ENCODE peak calls at places on chromosome 5, in seven cellular contexts. W is stimulated activated CD8-positive, alpha-beta memory T cell treated with anti-CD3 and anti-CD28 coated beads, Interleukin-2, amount 100 ng/mL, for 48 hours; U is A172; Z is GM10248; R is hypothalamus; P is T-helper 2 cell; Y is cardiac fibroblast. I is an unnamed sample.

GRCh38 chr5:57338068-57338848 is 144.4 kb downstream of the ACTBL2 start:
- DNase-seq in W (no peak), U (peak), Z (peak), R (no peak), P (no peak), Y (peak), I (no peak)

GRCh38 chr5:96257904-96258303 is 175.1 kb downstream of the PCSK1 start:
- DNase-seq in W (no peak), U (peak), Z (no peak), R (no peak), P (no peak), Y (peak), I (no peak)

GRCh38 chr5:141478321-141478945 is 2.7 kb downstream of the PCDHGC3 start:
- DNase-seq in W (no peak), U (no peak), Z (no peak), R (no peak), P (no peak), Y (no peak), I (no peak)

GRCh38 chr5:5687113-5687512 is 264.6 kb downstream of the ICE1 start:
- DNase-seq in W (no peak), U (no peak), Z (no peak), R (no peak), P (no peak), Y (no peak), I (no peak)

GRCh38 chr5:177008716-177009115 is 2.1 kb upstream of the UIMC1 start:
- DNase-seq in W (no peak), U (no peak), Z (no peak), R (no peak), P (no peak), Y (no peak), I (no peak)

GRCh38 chr5:91541696-91542095 is 158.6 kb upstream of the ARRDC3 start:
- DNase-seq in W (no peak), U (peak), Z (no peak), R (no peak), P (no peak), Y (peak), I (no peak)

GRCh38 chr5:9470410-9470809 is 75.5 kb downstream of the SEMA5A start:
- DNase-seq in W (no peak), U (no peak), Z (no peak), R (no peak), P (no peak), Y (no peak), I (no peak)

GRCh38 chr5:67222243-67223033 is 25.8 kb upstream of the CD180 start:
- DNase-seq in W (no peak), U (no peak), Z (no peak), R (no peak), P (no peak), Y (no peak), I (no peak)

GRCh38 chr5:142931896-142932686 is 161.9 kb downstream of the ARHGAP26 start:
- DNase-seq in W (no peak), U (no peak), Z (no peak), R (no peak), P (no peak), Y (no peak), I (no peak)

GRCh38 chr5:79932510-79933504 is 58.3 kb downstream of the MTX3 start:
- DNase-seq in W (no peak), U (no peak), Z (no peak), R (no peak), P (no peak), Y (peak), I (no peak)

GRCh38 chr5:113614191-113614590 is 100.7 kb downstream of the YTHDC2 start:
- DNase-seq in W (no peak), U (no peak), Z (no peak), R (no peak), P (no peak), Y (no peak), I (no peak)

GRCh38 chr5:68793074-68793473 is 300.7 kb upstream of the SLC30A5 start:
- DNase-seq in W (no peak), U (no peak), Z (no peak), R (no peak), P (no peak), Y (no peak), I (no peak)

GRCh38 chr5:52778784-52779183 is 8.9 kb upstream of the ITGA1 start:
- DNase-seq in W (no peak), U (no peak), Z (no peak), R (no peak), P (no peak), Y (no peak), I (no peak)

GRCh38 chr5:34534237-34535108 is 121.7 kb upstream of the RAI14 start:
- DNase-seq in W (no peak), U (peak), Z (no peak), R (no peak), P (no peak), Y (peak), I (no peak)

GRCh38 chr5:97143715-97144114 is 1.3 kb upstream of the LIX1 start:
- DNase-seq in W (no peak), U (no peak), Z (no peak), R (no peak), P (no peak), Y (no peak), I (no peak)

GRCh38 chr5:6419340-6419852 is 29.3 kb upstream of the UBE2QL1 start:
- DNase-seq in W (no peak), U (peak), Z (no peak), R (no peak), P (no peak), Y (no peak), I (no peak)

GRCh38 chr5:96796434-96796833 is 11.3 kb downstream of the ERAP1 start:
- DNase-seq in W (no peak), U (no peak), Z (no peak), R (no peak), P (no peak), Y (no peak), I (no peak)

GRCh38 chr5:169356811-169357210 is 55.9 kb upstream of the SLIT3 start:
- DNase-seq in W (no peak), U (no peak), Z (no peak), R (no peak), P (no peak), Y (no peak), I (no peak)

GRCh38 chr5:36756089-36756488 is 120.5 kb upstream of the NIPBL start:
- DNase-seq in W (no peak), U (no peak), Z (no peak), R (no peak), P (no peak), Y (no peak), I (no peak)

GRCh38 chr5:55993013-55993412 is 1.8 kb downstream of the IL6ST start:
- DNase-seq in W (no peak), U (peak), Z (no peak), R (no peak), P (no peak), Y (peak), I (no peak)

GRCh38 chr5:155960177-155960576 is 366.8 kb upstream of the SGCD start:
- DNase-seq in W (no peak), U (no peak), Z (no peak), R (no peak), P (no peak), Y (no peak), I (no peak)

GRCh38 chr5:147628054-147628895 is 118.4 kb upstream of the DPYSL3 start:
- DNase-seq in W (peak), U (peak), Z (peak), R (peak), P (peak), Y (peak), I (peak)

GRCh38 chr5:79990205-79990597 is 861 bp downstream of the MTX3 start:
- DNase-seq in W (no peak), U (no peak), Z (peak), R (no peak), P (peak), Y (peak), I (no peak)

GRCh38 chr5:151706906-151707305 is 20.2 kb upstream of the SPARC start:
- DNase-seq in W (no peak), U (peak), Z (no peak), R (no peak), P (no peak), Y (peak), I (no peak)

GRCh38 chr5:170885281-170885680 is 23.5 kb downstream of the RANBP17 start:
- DNase-seq in W (no peak), U (no peak), Z (no peak), R (no peak), P (no peak), Y (no peak), I (no peak)

GRCh38 chr5:128782446-128782845 is 182.8 kb upstream of the SLC27A6 start:
- DNase-seq in W (no peak), U (peak), Z (no peak), R (peak), P (no peak), Y (peak), I (no peak)

GRCh38 chr5:74316064-74316586 is 324.4 kb downstream of the ENC1 start:
- DNase-seq in W (no peak), U (peak), Z (no peak), R (no peak), P (no peak), Y (peak), I (no peak)

GRCh38 chr5:172669808-172670402 is 28.8 kb downstream of the NEURL1B start:
- DNase-seq in W (no peak), U (no peak), Z (no peak), R (no peak), P (no peak), Y (no peak), I (no peak)

GRCh38 chr5:33828611-33829286 is 63.0 kb downstream of the ADAMTS12 start:
- DNase-seq in W (no peak), U (no peak), Z (no peak), R (no peak), P (no peak), Y (peak), I (no peak)

GRCh38 chr5:116423587-116424257 is 150.9 kb downstream of the SEMA6A start:
- DNase-seq in W (no peak), U (no peak), Z (no peak), R (no peak), P (no peak), Y (no peak), I (no peak)

GRCh38 chr5:177111720-177112394 is 21.7 kb upstream of the NSD1 start:
- DNase-seq in W (peak), U (peak), Z (peak), R (no peak), P (peak), Y (peak), I (peak)

GRCh38 chr5:77568082-77568481 is 70.4 kb downstream of the OTP start:
- DNase-seq in W (no peak), U (no peak), Z (no peak), R (no peak), P (no peak), Y (no peak), I (no peak)

GRCh38 chr5:131754363-131754762 is 42.5 kb downstream of the FNIP1 start:
- DNase-seq in W (no peak), U (no peak), Z (no peak), R (no peak), P (no peak), Y (no peak), I (no peak)

GRCh38 chr5:89878140-89878570 is 531.4 kb downstream of the CETN3 start:
- DNase-seq in W (no peak), U (peak), Z (no peak), R (no peak), P (no peak), Y (peak), I (no peak)

GRCh38 chr5:39121315-39121714 is 47.1 kb upstream of the RICTOR start:
- DNase-seq in W (no peak), U (no peak), Z (no peak), R (no peak), P (no peak), Y (no peak), I (no peak)

GRCh38 chr5:117041926-117042595 is 467.4 kb upstream of the SEMA6A start:
- DNase-seq in W (no peak), U (no peak), Z (no peak), R (no peak), P (no peak), Y (no peak), I (no peak)

I was measured in natural killer cell treated with Interleukin-12 subunit alpha and Interleukin-12 subunit beta and Interleukin-15 and Interleukin-18, amount 100 ng/mL, for 72 hours.